ENCODE peak calls at places on chromosomes 1 and 21, in six cellular contexts. G is IMR-90, O is H1, M is neuronal stem cell, H is H9, C is trophoblast cell. I is an unnamed sample.

GRCh38 chr21:29943885-29944284 is 4.1 kb upstream of the GRIK1 start:
- DNase-seq in G (no peak), O (no peak), M (no peak), H (no peak), C (no peak), I (no peak)

GRCh38 chr1:198018529-198018928 is 101.4 kb downstream of the LHX9 start:
- DNase-seq in G (peak), O (no peak), M (no peak), H (no peak), C (peak), I (peak)

GRCh38 chr1:78619803-78620579 is at the start of gene IFI44L:
- DNase-seq in G (peak), O (no peak), M (no peak), H (no peak), C (peak), I (peak)

GRCh38 chr1:18463984-18464664 is 16.6 kb upstream of the KLHDC7A start:
- DNase-seq in G (no peak), O (no peak), M (no peak), H (no peak), C (no peak), I (no peak)

GRCh38 chr1:224427346-224427745 is 7.3 kb downstream of the WDR26 start:
- DNase-seq in G (peak), O (no peak), M (no peak), H (no peak), C (no peak), I (peak)

GRCh38 chr1:3166206-3166918 is 97.4 kb downstream of the PRDM16 start:
- DNase-seq in G (no peak), O (no peak), M (no peak), H (no peak), C (no peak), I (no peak)

GRCh38 chr1:88595355-88595754 is 88.7 kb upstream of the PKN2 start:
- DNase-seq in G (peak), O (no peak), M (no peak), H (no peak), C (peak), I (peak)

GRCh38 chr1:150311762-150312161 is 9.6 kb upstream of the PRPF3 start:
- DNase-seq in G (no peak), O (no peak), M (no peak), H (no peak), C (no peak), I (no peak)

GRCh38 chr1:27689423-27690173 is 17.6 kb upstream of the IFI6 start:
- DNase-seq in G (peak), O (no peak), M (no peak), H (no peak), C (peak), I (peak)

GRCh38 chr21:28513450-28513849 is 479.2 kb downstream of the LTN1 start:
- DNase-seq in G (peak), O (no peak), M (no peak), H (no peak), C (no peak), I (no peak)

GRCh38 chr1:3222042-3222692 is 153.2 kb downstream of the PRDM16 start:
- DNase-seq in G (no peak), O (no peak), M (no peak), H (peak), C (no peak), I (no peak)

GRCh38 chr1:187294421-187295201 is 465.9 kb downstream of the PLA2G4A start:
- DNase-seq in G (no peak), O (no peak), M (no peak), H (no peak), C (no peak), I (no peak)

GRCh38 chr1:233289676-233290075 is 5.8 kb downstream of the PCNX2 start:
- DNase-seq in G (no peak), O (no peak), M (no peak), H (peak), C (no peak), I (no peak)

GRCh38 chr1:25766721-25767436 is 33.1 kb upstream of the SELENON start:
- DNase-seq in G (no peak), O (no peak), M (no peak), H (no peak), C (no peak), I (no peak)

GRCh38 chr1:118773656-118774055 is 214.5 kb downstream of the TBX15 start:
- DNase-seq in G (no peak), O (no peak), M (no peak), H (no peak), C (no peak), I (no peak)

GRCh38 chr1:21596628-21597027 is 72.5 kb downstream of the RAP1GAP start:
- DNase-seq in G (no peak), O (no peak), M (no peak), H (no peak), C (no peak), I (no peak)

GRCh38 chr1:207565546-207566468 is 69.8 kb downstream of the CR1 start:
- DNase-seq in G (no peak), O (peak), M (no peak), H (peak), C (peak), I (no peak)

GRCh38 chr21:34817821-34818662 is 149.2 kb downstream of the CLIC6 start:
- DNase-seq in G (no peak), O (no peak), M (no peak), H (no peak), C (no peak), I (no peak)

GRCh38 chr1:228283043-228283371 is 75.2 kb downstream of the OBSCN start:
- DNase-seq in G (no peak), O (no peak), M (no peak), H (peak), C (no peak), I (no peak)

GRCh38 chr1:68331117-68331865 is 99.0 kb upstream of the WLS start:
- DNase-seq in G (peak), O (no peak), M (no peak), H (no peak), C (no peak), I (peak)

GRCh38 chr1:35531368-35531767 is 25.8 kb downstream of the KIAA0319L start:
- DNase-seq in G (no peak), O (no peak), M (no peak), H (no peak), C (no peak), I (no peak)

GRCh38 chr1:15429701-15430149 is 8.5 kb upstream of the CTRC start:
- DNase-seq in G (peak), O (no peak), M (no peak), H (no peak), C (peak), I (peak)

GRCh38 chr1:77371396-77371795 is 89.6 kb downstream of the AK5 start:
- DNase-seq in G (peak), O (no peak), M (no peak), H (no peak), C (no peak), I (peak)

GRCh38 chr1:31669786-31670582 is 25.3 kb upstream of the PEF1 start:
- DNase-seq in G (peak), O (no peak), M (no peak), H (peak), C (no peak), I (peak)

GRCh38 chr1:165899461-165899941 is 72.1 kb downstream of the UCK2 start:
- DNase-seq in G (peak), O (no peak), M (no peak), H (peak), C (peak), I (no peak)

GRCh38 chr1:98849969-98850636 is 154.6 kb downstream of the PLPPR5 start:
- DNase-seq in G (no peak), O (no peak), M (no peak), H (no peak), C (no peak), I (no peak)

GRCh38 chr1:227728059-227728891 is 6.8 kb downstream of the JMJD4 start:
- DNase-seq in G (peak), O (peak), M (peak), H (peak), C (peak), I (peak)

GRCh38 chr1:30466610-30467009 is 256.8 kb downstream of the MATN1 start:
- DNase-seq in G (no peak), O (no peak), M (no peak), H (no peak), C (no peak), I (no peak)

GRCh38 chr1:227245613-227246320 is 72.5 kb downstream of the CDC42BPA start:
- DNase-seq in G (no peak), O (no peak), M (no peak), H (no peak), C (no peak), I (no peak)

GRCh38 chr1:61079898-61080336 is 2.4 kb upstream of the NFIA start:
- DNase-seq in G (peak), O (peak), M (no peak), H (peak), C (peak), I (peak)

GRCh38 chr1:167059045-167059728 is 31.0 kb downstream of the GPA33 start:
- DNase-seq in G (peak), O (peak), M (peak), H (peak), C (peak), I (peak)

GRCh38 chr1:185565314-185565713 is 168.9 kb upstream of the HMCN1 start:
- DNase-seq in G (peak), O (no peak), M (no peak), H (no peak), C (peak), I (peak)

GRCh38 chr1:192168964-192169363 is 10.7 kb downstream of the RGS18 start:
- DNase-seq in G (no peak), O (no peak), M (no peak), H (no peak), C (no peak), I (no peak)

GRCh38 chr1:225607355-225607754 is 45.6 kb downstream of the ENAH start:
- DNase-seq in G (no peak), O (no peak), M (no peak), H (no peak), C (no peak), I (no peak)

GRCh38 chr1:168725060-168725459 is 3.9 kb downstream of the DPT start:
- DNase-seq in G (no peak), O (no peak), M (no peak), H (no peak), C (no peak), I (no peak)

GRCh38 chr1:51648180-51649109 is 31.6 kb downstream of the OSBPL9 start:
- DNase-seq in G (peak), O (no peak), M (no peak), H (peak), C (peak), I (peak)

GRCh38 chr1:155052412-155053400 is 1.6 kb downstream of the ADAM15 start:
- DNase-seq in G (no peak), O (no peak), M (no peak), H (no peak), C (no peak), I (no peak)

GRCh38 chr1:78054559-78054958 is 8.8 kb downstream of the GIPC2 start:
- DNase-seq in G (peak), O (no peak), M (no peak), H (no peak), C (no peak), I (no peak)

DNA sequence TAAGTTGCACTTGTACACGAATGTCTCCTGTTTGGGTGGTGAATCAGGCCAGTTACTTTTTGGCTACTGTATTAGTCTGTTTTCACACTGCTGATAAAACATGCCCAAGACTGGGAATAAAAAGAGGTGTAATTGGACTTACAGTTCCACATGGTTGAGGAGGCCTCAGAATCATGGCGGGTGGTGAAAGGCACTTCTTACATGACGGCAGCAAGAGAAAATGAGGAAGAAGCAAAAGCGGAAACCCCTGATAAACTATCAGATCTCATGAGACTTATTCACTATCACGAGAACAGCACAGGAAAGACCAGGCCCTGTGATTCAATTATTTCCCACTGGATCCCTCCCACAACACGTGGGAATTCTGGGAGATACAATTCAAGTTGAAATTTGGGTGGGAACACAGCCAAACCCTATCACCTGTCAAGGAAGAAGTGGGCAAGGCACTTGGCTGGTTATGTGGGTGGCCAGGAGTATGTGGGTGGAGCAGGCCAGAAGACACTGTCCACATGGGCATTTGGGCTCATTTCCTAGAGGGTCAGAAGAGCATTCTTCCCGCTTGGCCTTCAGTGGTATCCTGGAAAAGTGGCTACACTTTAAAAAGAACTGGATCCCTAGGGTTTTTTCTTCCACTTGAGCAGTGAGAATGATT is 228.8 kb downstream of the HHAT start:
- DNase-seq in G (no peak), O (no peak), M (no peak), H (no peak), C (no peak), I (no peak)
- H3K4ac ChIP-seq in G (no peak), O (no peak), M (no peak), H (no peak), C (no peak), I (no peak)

DNA sequence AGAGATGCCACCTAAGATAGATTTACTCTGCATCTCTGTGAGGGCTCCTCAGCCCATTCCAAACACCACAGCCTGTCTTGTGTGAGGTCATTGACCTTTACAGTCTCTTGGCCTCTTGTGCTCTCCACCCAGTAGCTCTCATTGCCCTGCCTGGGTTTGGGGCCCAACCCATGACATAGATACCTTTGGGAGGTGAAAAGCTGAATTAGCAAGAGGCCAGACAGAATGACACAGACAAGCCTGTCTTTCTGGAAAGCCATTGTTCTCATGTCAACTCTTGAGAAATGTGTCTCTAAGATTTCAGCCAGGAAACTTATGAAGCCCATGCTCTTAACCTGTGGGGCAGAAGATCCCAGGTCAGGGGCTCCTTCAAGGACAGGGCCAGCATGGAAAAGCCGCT is 18.4 kb upstream of the F3 start:
- DNase-seq in G (no peak), O (no peak), M (no peak), H (no peak), C (no peak), I (no peak)
- H2AFZ ChIP-seq in G (peak), O (peak), M (no peak), H (no peak), C (no peak), I (no peak)

DNA sequence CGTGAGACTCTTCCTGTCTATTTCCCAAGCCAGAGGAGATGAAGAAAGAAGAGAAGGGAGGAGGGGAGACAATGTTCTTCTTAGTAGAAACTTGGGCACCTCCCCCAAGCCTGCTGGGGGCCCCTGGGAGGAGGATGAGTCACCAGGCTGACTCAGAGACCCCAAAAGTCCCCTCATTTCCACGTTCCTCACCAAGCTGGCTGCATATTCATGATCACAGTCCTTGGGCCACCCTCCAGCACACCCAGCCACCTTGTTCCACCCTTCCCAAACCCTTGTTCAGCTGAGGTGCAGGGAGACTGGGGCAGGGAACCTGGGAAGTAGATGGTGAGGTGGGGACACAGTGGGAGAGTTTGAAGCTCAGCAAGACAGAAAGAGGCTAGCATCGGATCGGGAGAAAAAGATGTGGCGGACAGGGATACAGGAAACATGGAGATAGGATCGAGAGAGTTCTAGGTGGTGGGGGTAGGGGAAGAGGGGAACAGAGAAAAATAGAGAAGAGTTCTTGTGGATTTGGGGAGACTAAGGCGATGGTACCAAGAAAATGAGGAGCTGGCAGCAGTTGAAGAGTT is 712 bp downstream of the RAB13 start:
- DNase-seq in G (peak), O (peak), M (no peak), H (peak), C (peak), I (peak)
- H3K4ac ChIP-seq in G (peak), O (peak), M (no peak), H (no peak), C (peak), I (peak)

GRCh38 chr1:162564762-162565218 is 3.3 kb downstream of the UAP1 start:
- DNase-seq in G (peak), O (no peak), M (no peak), H (no peak), C (no peak), I (no peak)
- H2AFZ ChIP-seq in G (no peak), O (no peak), M (no peak), H (no peak), C (no peak), I (no peak)

I was measured in mesenchymal stem cell.